ENCODE peak calls at places on chromosomes 3 and 15, in six cellular contexts. Z is HepG2, X is SK-N-SH, G is GM12878, J is H1, C is HCT116. I is an unnamed sample.

GRCh38 chr3:55718475-55718874 is 231.4 kb upstream of the WNT5A start:
- DNase-seq in Z (no peak), X (peak; percentile 11), G (no peak), J (no peak), C (no peak), I (no peak)

GRCh38 chr15:101148166-101148880 is 103.5 kb downstream of the CHSY1 start:
- DNase-seq in Z (no peak), X (no peak), G (no peak), J (no peak), C (no peak), I (no peak)

GRCh38 chr15:90063733-90064247 is 38.5 kb downstream of the IDH2 start:
- DNase-seq in Z (no peak), X (no peak), G (no peak), J (no peak), C (no peak), I (no peak)

GRCh38 chr15:59688383-59688887 is 685 bp downstream of the BNIP2 start:
- DNase-seq in Z (peak; percentile 42), X (no peak), G (peak; percentile 7), J (no peak), C (peak; percentile 6), I (peak; percentile 19)

GRCh38 chr3:98322101-98322500 is 31.6 kb upstream of the OR5K4 start:
- DNase-seq in Z (no peak), X (no peak), G (no peak), J (no peak), C (no peak), I (no peak)

GRCh38 chr3:16841906-16842709 is 42.6 kb upstream of the PLCL2 start:
- DNase-seq in Z (no peak), X (no peak), G (peak; percentile 83), J (peak; percentile 53), C (no peak), I (no peak)

GRCh38 chr15:64008177-64008576 is 38.1 kb downstream of the DAPK2 start:
- DNase-seq in Z (no peak), X (no peak), G (no peak), J (no peak), C (no peak), I (no peak)

GRCh38 chr3:69409831-69410230 is 23.9 kb upstream of the FRMD4B start:
- DNase-seq in Z (no peak), X (no peak), G (no peak), J (no peak), C (no peak), I (no peak)

GRCh38 chr15:71600237-71600636 is 210.1 kb upstream of the NR2E3 start:
- DNase-seq in Z (no peak), X (no peak), G (no peak), J (no peak), C (no peak), I (no peak)

GRCh38 chr15:90837052-90837621 is 31.3 kb upstream of the FURIN start:
- DNase-seq in Z (no peak), X (no peak), G (no peak), J (no peak), C (no peak), I (no peak)

GRCh38 chr15:69014454-69014853 is at the start of gene NOX5:
- DNase-seq in Z (no peak), X (no peak), G (no peak), J (peak; percentile 27), C (no peak), I (no peak)

GRCh38 chr15:88215249-88215648 is 41.3 kb downstream of the NTRK3 start:
- DNase-seq in Z (no peak), X (no peak), G (no peak), J (no peak), C (no peak), I (no peak)

GRCh38 chr3:128122013-128122412 is 1.6 kb downstream of the RUVBL1 start:
- DNase-seq in Z (no peak), X (no peak), G (no peak), J (no peak), C (no peak), I (no peak)

GRCh38 chr3:172711457-172711800 is 562 bp upstream of the NCEH1 start:
- DNase-seq in Z (peak; percentile 36), X (peak; percentile 31), G (no peak), J (no peak), C (no peak), I (no peak)

GRCh38 chr15:78909791-78910228 is 35.0 kb downstream of the CTSH start:
- DNase-seq in Z (peak; percentile 42), X (peak; percentile 72), G (peak; percentile 26), J (peak; percentile 79), C (peak; percentile 10), I (peak; percentile 64)

GRCh38 chr15:89472785-89473256 is 23.6 kb downstream of the RHCG start:
- DNase-seq in Z (peak; percentile 56), X (peak; percentile 91), G (no peak), J (peak; percentile 95), C (peak; percentile 48), I (peak; percentile 79)

GRCh38 chr3:36434682-36435426 is 54.5 kb downstream of the STAC start:
- DNase-seq in Z (no peak), X (no peak), G (no peak), J (no peak), C (no peak), I (no peak)

GRCh38 chr15:59237119-59237853 is 30.6 kb downstream of the LDHAL6B start:
- DNase-seq in Z (no peak), X (no peak), G (peak; percentile 70), J (no peak), C (no peak), I (no peak)

GRCh38 chr3:12967751-12968209 is 105.4 kb downstream of the IQSEC1 start:
- DNase-seq in Z (peak; percentile 88), X (peak; percentile 100), G (no peak), J (peak; percentile 87), C (peak; percentile 66), I (peak; percentile 99)

GRCh38 chr3:171986208-171986607 is 53.2 kb upstream of the FNDC3B start:
- DNase-seq in Z (no peak), X (no peak), G (no peak), J (no peak), C (no peak), I (no peak)

GRCh38 chr15:82999905-83000671 is 11.4 kb downstream of the C15orf40 start:
- DNase-seq in Z (peak; percentile 28), X (peak; percentile 68), G (peak; percentile 43), J (peak; percentile 43), C (no peak), I (peak; percentile 53)

GRCh38 chr15:100873029-100873677 is 6.5 kb upstream of the ALDH1A3 start:
- DNase-seq in Z (peak; percentile 70), X (peak; percentile 76), G (peak; percentile 39), J (peak; percentile 74), C (peak; percentile 83), I (peak; percentile 89)

GRCh38 chr3:194718069-194718468 is 32.4 kb downstream of the FAM43A start:
- DNase-seq in Z (no peak), X (no peak), G (no peak), J (no peak), C (no peak), I (no peak)

DNA sequence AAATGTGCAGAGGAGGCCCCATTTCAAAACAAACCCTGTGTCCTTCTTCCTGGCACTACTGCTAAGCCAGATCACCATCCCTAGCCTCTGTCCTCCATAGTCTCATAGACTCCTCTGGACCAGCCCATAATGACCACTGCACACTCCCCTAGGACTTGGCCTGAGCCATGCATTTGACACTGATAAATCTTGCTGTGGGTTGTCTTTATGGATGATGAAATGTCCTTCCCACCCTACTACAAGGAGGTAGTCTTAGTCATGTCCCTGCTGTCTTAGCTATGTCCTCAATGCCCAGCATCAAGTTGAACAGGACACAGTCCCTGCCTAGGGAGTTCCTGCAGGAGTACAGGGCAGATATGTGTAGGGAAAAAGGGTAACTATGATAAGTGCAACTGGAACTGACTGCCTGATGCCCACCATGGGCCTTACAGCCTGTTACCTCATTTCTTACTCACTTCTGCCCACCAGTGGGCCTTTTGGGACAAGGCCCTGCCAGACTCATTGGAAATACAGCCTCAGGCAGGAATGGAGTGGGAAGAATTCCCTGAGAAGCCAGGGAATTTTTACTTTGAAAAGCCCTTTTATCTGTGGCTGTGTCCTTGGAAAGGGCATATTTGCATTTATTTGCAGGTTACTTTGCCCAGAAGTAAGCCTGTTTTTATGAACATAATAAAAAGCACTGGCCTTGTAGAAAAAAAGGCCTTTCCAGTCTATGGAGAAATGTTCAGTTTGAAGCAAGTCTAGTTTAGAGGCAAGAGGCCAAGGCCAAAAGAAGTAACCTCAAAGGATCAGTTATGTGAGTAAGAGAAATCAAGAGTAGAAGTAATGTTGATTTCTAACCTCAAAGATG is 199.6 kb upstream of the EIF1B start:
- DNase-seq in Z (peak; percentile 24), X (peak; percentile 27), G (no peak), J (peak; percentile 51), C (no peak), I (no peak)
- TF ChIP-seq JUND in Z (no peak), X (no peak), G (no peak), J (no peak), C (no peak), I (no peak)

DNA sequence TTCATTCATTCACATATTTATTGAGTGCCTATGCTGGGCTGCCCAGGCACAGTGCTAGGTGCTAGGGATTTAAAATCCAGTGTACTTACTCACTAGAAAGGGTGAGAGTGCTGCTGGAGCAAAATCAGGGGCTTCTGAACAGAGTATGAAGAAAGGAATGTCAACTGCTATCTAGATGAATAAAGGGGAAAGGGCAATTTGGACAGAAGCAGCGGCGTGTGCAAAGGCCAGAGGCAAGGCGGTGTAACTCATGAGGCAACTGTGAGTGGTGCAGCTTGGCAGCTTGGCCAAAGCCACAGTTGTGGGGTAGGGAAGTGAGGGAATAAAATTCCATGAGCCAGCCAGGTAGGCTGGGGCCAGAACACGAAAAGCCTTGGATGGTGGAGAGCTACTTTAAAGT is 76.7 kb downstream of the RAD18 start:
- DNase-seq in Z (no peak), X (no peak), G (no peak), J (no peak), C (no peak), I (no peak)
- TF ChIP-seq JUND in Z (no peak), X (no peak), G (no peak), J (no peak), C (no peak), I (no peak)

GRCh38 chr15:72727154-72727553 is 41.1 kb downstream of the BBS4 start:
- DNase-seq in Z (peak; percentile 57), X (no peak), G (no peak), J (no peak), C (no peak), I (no peak)

GRCh38 chr15:72725446-72725845 is 39.4 kb downstream of the BBS4 start:
- DNase-seq in Z (no peak), X (no peak), G (no peak), J (no peak), C (no peak), I (no peak)

GRCh38 chr15:72724028-72724427 is 38.0 kb downstream of the BBS4 start:
- DNase-seq in Z (no peak), X (no peak), G (no peak), J (no peak), C (no peak), I (no peak)

GRCh38 chr15:72722071-72722696 is 36.2 kb downstream of the BBS4 start:
- DNase-seq in Z (peak; percentile 56), X (peak; percentile 54), G (peak; percentile 34), J (peak; percentile 85), C (peak; percentile 55), I (peak; percentile 81)
- TF ChIP-seq JUND in Z (no peak), X (no peak), G (no peak), J (no peak), C (no peak), I (no peak)

DNA sequence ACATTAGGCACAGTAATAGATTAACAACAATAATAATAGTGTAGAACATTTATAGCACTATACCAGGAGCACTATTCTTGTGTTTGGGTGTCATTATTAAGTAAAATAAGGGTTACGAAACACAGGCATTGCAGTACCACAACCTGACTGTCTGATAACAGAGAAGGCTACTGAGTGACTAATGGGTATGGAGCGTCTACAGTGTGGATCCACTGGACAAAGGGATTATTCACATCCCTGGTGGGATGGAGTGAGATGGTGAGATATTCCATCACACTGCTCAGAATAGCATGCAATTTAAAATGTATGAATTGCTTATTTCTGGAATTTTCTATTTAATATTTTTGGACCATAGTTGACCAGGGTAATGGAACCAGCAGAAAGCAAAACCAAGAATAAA is 18.2 kb downstream of the MINDY4B start:
- DNase-seq in Z (no peak), X (no peak), G (no peak), J (no peak), C (no peak), I (no peak)
- TF ChIP-seq JUND in Z (no peak), X (no peak), G (no peak), J (no peak), C (no peak), I (no peak)